ENCODE peak calls at places on chromosomes 1 and 21, in six cellular contexts. One of them, this sample, is unnamed. For H3K27me3, the result is how much of the 10 kb centered on the place peaks cover.

GRCh38 chr1:46667782-46668760 is at the start of gene ATPAF1:
- DNase-seq in upper lobe of right lung: peak
- DNase-seq in thoracic aorta: peak
- DNase-seq in lower lobe of right lung: peak
- DNase-seq in CD4-positive, CD25-positive, alpha-beta regulatory T cell: peak
- DNase-seq in pancreas: peak
- DNase-seq in this sample: peak

GRCh38 chr1:43853161-43853921 is 80.3 kb upstream of the ARTN start:
- DNase-seq in CD4-positive, CD25-positive, alpha-beta regulatory T cell: no peak
- DNase-seq in thoracic aorta: no peak
- DNase-seq in upper lobe of right lung: peak
- DNase-seq in lower lobe of right lung: peak
- DNase-seq in pancreas: peak
- DNase-seq in this sample: peak

GRCh38 chr1:206856674-206857464 is 8.6 kb upstream of the IL20 start:
- DNase-seq in pancreas: no peak
- DNase-seq in CD4-positive, CD25-positive, alpha-beta regulatory T cell: peak
- DNase-seq in lower lobe of right lung: no peak
- DNase-seq in thoracic aorta: no peak
- DNase-seq in upper lobe of right lung: no peak
- DNase-seq in this sample: no peak

GRCh38 chr1:115277276-115277675 is 60.8 kb downstream of the NGF start:
- DNase-seq in lower lobe of right lung: no peak
- DNase-seq in upper lobe of right lung: no peak
- DNase-seq in pancreas: no peak
- DNase-seq in CD4-positive, CD25-positive, alpha-beta regulatory T cell: no peak
- DNase-seq in thoracic aorta: no peak
- DNase-seq in this sample: no peak

GRCh38 chr1:213982814-213983588 is 4.8 kb upstream of the PROX1 start:
- DNase-seq in thoracic aorta: no peak
- DNase-seq in lower lobe of right lung: no peak
- DNase-seq in upper lobe of right lung: no peak
- DNase-seq in pancreas: peak
- DNase-seq in CD4-positive, CD25-positive, alpha-beta regulatory T cell: no peak
- DNase-seq in this sample: peak

GRCh38 chr1:191350938-191351337 is 807.3 kb upstream of the RGS18 start:
- DNase-seq in pancreas: no peak
- DNase-seq in CD4-positive, CD25-positive, alpha-beta regulatory T cell: no peak
- DNase-seq in thoracic aorta: no peak
- DNase-seq in upper lobe of right lung: no peak
- DNase-seq in lower lobe of right lung: no peak
- DNase-seq in this sample: no peak

GRCh38 chr1:33342041-33342723 is 21.3 kb upstream of the A3GALT2 start:
- DNase-seq in thoracic aorta: no peak
- DNase-seq in pancreas: peak
- DNase-seq in CD4-positive, CD25-positive, alpha-beta regulatory T cell: no peak
- DNase-seq in lower lobe of right lung: no peak
- DNase-seq in upper lobe of right lung: no peak
- DNase-seq in this sample: no peak

GRCh38 chr21:30340714-30341573 is 3.5 kb upstream of the KRTAP27-1 start:
- DNase-seq in thoracic aorta: no peak
- DNase-seq in upper lobe of right lung: no peak
- DNase-seq in lower lobe of right lung: peak
- DNase-seq in CD4-positive, CD25-positive, alpha-beta regulatory T cell: peak
- DNase-seq in pancreas: peak
- DNase-seq in this sample: no peak

GRCh38 chr1:31548518-31548898 is 27.8 kb upstream of the TINAGL1 start:
- DNase-seq in CD4-positive, CD25-positive, alpha-beta regulatory T cell: no peak
- DNase-seq in lower lobe of right lung: peak
- DNase-seq in upper lobe of right lung: no peak
- DNase-seq in pancreas: peak
- DNase-seq in thoracic aorta: no peak
- DNase-seq in this sample: no peak

GRCh38 chr1:4062992-4063391 is 162.9 kb upstream of the C1orf174 start:
- DNase-seq in CD4-positive, CD25-positive, alpha-beta regulatory T cell: no peak
- DNase-seq in upper lobe of right lung: no peak
- DNase-seq in thoracic aorta: no peak
- DNase-seq in pancreas: no peak
- DNase-seq in lower lobe of right lung: no peak
- DNase-seq in this sample: no peak

GRCh38 chr1:24586970-24587820 is 31.3 kb downstream of the NCMAP start:
- DNase-seq in lower lobe of right lung: no peak
- DNase-seq in thoracic aorta: no peak
- DNase-seq in upper lobe of right lung: no peak
- DNase-seq in CD4-positive, CD25-positive, alpha-beta regulatory T cell: peak
- DNase-seq in pancreas: peak
- DNase-seq in this sample: no peak

GRCh38 chr1:100512803-100513352 is 25.1 kb upstream of the GPR88 start:
- DNase-seq in lower lobe of right lung: no peak
- DNase-seq in pancreas: no peak
- DNase-seq in upper lobe of right lung: no peak
- DNase-seq in thoracic aorta: no peak
- DNase-seq in CD4-positive, CD25-positive, alpha-beta regulatory T cell: no peak
- DNase-seq in this sample: no peak

GRCh38 chr1:187551061-187551460 is 722.3 kb downstream of the PLA2G4A start:
- DNase-seq in lower lobe of right lung: no peak
- DNase-seq in pancreas: no peak
- DNase-seq in CD4-positive, CD25-positive, alpha-beta regulatory T cell: no peak
- DNase-seq in thoracic aorta: no peak
- DNase-seq in upper lobe of right lung: no peak
- DNase-seq in this sample: peak

GRCh38 chr1:170685166-170685565 is 21.2 kb downstream of the PRRX1 start:
- DNase-seq in pancreas: no peak
- DNase-seq in thoracic aorta: no peak
- DNase-seq in CD4-positive, CD25-positive, alpha-beta regulatory T cell: no peak
- DNase-seq in upper lobe of right lung: no peak
- DNase-seq in lower lobe of right lung: no peak
- DNase-seq in this sample: no peak

GRCh38 chr1:238469146-238469601 is 578.5 kb upstream of the ZP4 start:
- DNase-seq in upper lobe of right lung: no peak
- DNase-seq in pancreas: no peak
- DNase-seq in CD4-positive, CD25-positive, alpha-beta regulatory T cell: no peak
- DNase-seq in thoracic aorta: no peak
- DNase-seq in lower lobe of right lung: no peak
- DNase-seq in this sample: no peak

GRCh38 chr1:58727363-58727762 is 27.5 kb upstream of the MYSM1 start:
- DNase-seq in CD4-positive, CD25-positive, alpha-beta regulatory T cell: peak
- DNase-seq in upper lobe of right lung: no peak
- DNase-seq in lower lobe of right lung: no peak
- DNase-seq in thoracic aorta: no peak
- DNase-seq in pancreas: no peak
- DNase-seq in this sample: no peak

GRCh38 chr1:107547363-107548155 is 406.7 kb downstream of the NTNG1 start:
- DNase-seq in pancreas: no peak
- DNase-seq in thoracic aorta: no peak
- DNase-seq in lower lobe of right lung: no peak
- DNase-seq in CD4-positive, CD25-positive, alpha-beta regulatory T cell: no peak
- DNase-seq in upper lobe of right lung: no peak
- DNase-seq in this sample: no peak

GRCh38 chr1:241640867-241641542 is 836 bp upstream of the CHML start:
- DNase-seq in thoracic aorta: no peak
- DNase-seq in upper lobe of right lung: no peak
- DNase-seq in pancreas: no peak
- DNase-seq in CD4-positive, CD25-positive, alpha-beta regulatory T cell: no peak
- DNase-seq in lower lobe of right lung: no peak
- DNase-seq in this sample: peak

GRCh38 chr1:157995575-157996169 is 2.2 kb downstream of the KIRREL1 start:
- DNase-seq in pancreas: no peak
- DNase-seq in upper lobe of right lung: no peak
- DNase-seq in CD4-positive, CD25-positive, alpha-beta regulatory T cell: no peak
- DNase-seq in thoracic aorta: no peak
- DNase-seq in lower lobe of right lung: no peak
- DNase-seq in this sample: no peak

GRCh38 chr1:14220811-14221210 is 377.7 kb upstream of the KAZN start:
- DNase-seq in pancreas: no peak
- DNase-seq in CD4-positive, CD25-positive, alpha-beta regulatory T cell: no peak
- DNase-seq in lower lobe of right lung: no peak
- DNase-seq in upper lobe of right lung: no peak
- DNase-seq in thoracic aorta: no peak
- DNase-seq in this sample: no peak

GRCh38 chr1:202189919-202190715 is 3.5 kb upstream of the LGR6 start:
- DNase-seq in CD4-positive, CD25-positive, alpha-beta regulatory T cell: no peak
- DNase-seq in thoracic aorta: no peak
- DNase-seq in pancreas: no peak
- DNase-seq in upper lobe of right lung: no peak
- DNase-seq in lower lobe of right lung: no peak
- DNase-seq in this sample: no peak
- H3K27me3 ChIP-seq in CD4-positive, CD25-positive, alpha-beta regulatory T cell: under half
- H3K27me3 ChIP-seq in thoracic aorta: under half
- H3K27me3 ChIP-seq in pancreas: under half
- H3K27me3 ChIP-seq in upper lobe of right lung: under half
- H3K27me3 ChIP-seq in lower lobe of right lung: under half
- H3K27me3 ChIP-seq in this sample: under half

GRCh38 chr1:145893306-145894055 is 7.8 kb upstream of the ANKRD35 start:
- DNase-seq in pancreas: no peak
- DNase-seq in CD4-positive, CD25-positive, alpha-beta regulatory T cell: no peak
- DNase-seq in lower lobe of right lung: no peak
- DNase-seq in upper lobe of right lung: peak
- DNase-seq in thoracic aorta: no peak
- DNase-seq in this sample: no peak

GRCh38 chr1:145892486-145893087 is 6.9 kb upstream of the ANKRD35 start:
- DNase-seq in upper lobe of right lung: peak
- DNase-seq in CD4-positive, CD25-positive, alpha-beta regulatory T cell: no peak
- DNase-seq in pancreas: peak
- DNase-seq in thoracic aorta: no peak
- DNase-seq in lower lobe of right lung: no peak
- DNase-seq in this sample: no peak

GRCh38 chr1:145889722-145890121 is 4.1 kb upstream of the ANKRD35 start:
- DNase-seq in upper lobe of right lung: no peak
- DNase-seq in pancreas: no peak
- DNase-seq in lower lobe of right lung: no peak
- DNase-seq in CD4-positive, CD25-positive, alpha-beta regulatory T cell: no peak
- DNase-seq in thoracic aorta: no peak
- DNase-seq in this sample: no peak

GRCh38 chr1:145891143-145891542 is 5.5 kb upstream of the ANKRD35 start:
- DNase-seq in thoracic aorta: no peak
- DNase-seq in lower lobe of right lung: no peak
- DNase-seq in pancreas: no peak
- DNase-seq in CD4-positive, CD25-positive, alpha-beta regulatory T cell: no peak
- DNase-seq in upper lobe of right lung: no peak
- DNase-seq in this sample: no peak

DNA sequence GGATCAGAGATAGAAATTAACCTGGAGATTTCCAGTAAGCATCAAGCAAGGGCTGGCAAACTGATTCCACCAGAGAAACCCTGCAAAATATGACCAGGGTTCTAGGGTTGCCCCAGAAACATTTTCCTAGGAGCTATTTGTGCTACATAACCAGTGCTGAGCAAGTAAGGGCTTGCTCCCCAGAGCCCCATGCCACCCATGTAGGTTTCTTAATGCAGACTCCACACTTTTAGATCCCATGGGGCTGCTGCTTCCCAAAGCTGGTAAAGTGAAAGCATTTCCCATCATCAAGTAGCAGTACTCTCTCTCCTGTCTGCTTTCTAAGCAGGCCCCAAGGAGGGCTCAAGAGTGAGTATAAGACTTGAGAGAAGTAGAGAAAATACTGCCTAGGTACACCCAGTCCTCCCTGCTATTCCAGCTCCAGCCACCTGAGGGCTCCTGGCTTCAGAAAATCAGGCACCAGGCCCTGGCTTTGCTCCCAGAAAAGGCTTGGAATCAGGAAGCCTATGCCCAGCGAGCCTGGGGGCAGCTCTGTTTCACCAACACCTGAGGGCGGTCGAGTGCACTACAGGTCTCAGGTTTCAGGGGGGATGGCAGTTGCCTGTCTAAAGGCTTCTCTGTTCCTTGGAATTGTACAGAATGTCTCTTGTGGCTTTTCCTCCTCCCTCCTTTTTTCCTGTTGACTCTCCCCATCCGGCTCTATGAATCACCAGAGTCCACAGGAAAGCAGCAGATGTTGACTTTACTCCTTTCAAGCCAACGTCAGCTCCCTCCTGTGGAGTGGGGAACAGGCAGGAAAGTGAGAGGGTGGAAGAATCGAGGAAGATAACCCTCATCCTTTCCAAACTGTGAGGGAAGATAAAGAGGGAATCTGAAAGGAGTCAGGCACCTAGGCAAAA is 6.2 kb upstream of the ANKRD35 start:
- DNase-seq in pancreas: peak
- DNase-seq in thoracic aorta: peak
- DNase-seq in upper lobe of right lung: peak
- DNase-seq in CD4-positive, CD25-positive, alpha-beta regulatory T cell: peak
- DNase-seq in lower lobe of right lung: peak
- DNase-seq in this sample: peak
- H3K4me3 ChIP-seq in pancreas: no peak
- H3K4me3 ChIP-seq in thoracic aorta: peak
- H3K4me3 ChIP-seq in upper lobe of right lung: peak
- H3K4me3 ChIP-seq in CD4-positive, CD25-positive, alpha-beta regulatory T cell: no peak
- H3K4me3 ChIP-seq in lower lobe of right lung: peak
- H3K4me3 ChIP-seq in this sample: no peak

GRCh38 chr21:45357436-45358260 is 47.3 kb upstream of the COL18A1 start:
- DNase-seq in CD4-positive, CD25-positive, alpha-beta regulatory T cell: no peak
- DNase-seq in thoracic aorta: no peak
- DNase-seq in pancreas: no peak
- DNase-seq in upper lobe of right lung: no peak
- DNase-seq in lower lobe of right lung: peak
- DNase-seq in this sample: no peak
- H3K27ac ChIP-seq in CD4-positive, CD25-positive, alpha-beta regulatory T cell: no peak
- H3K27ac ChIP-seq in thoracic aorta: no peak
- H3K27ac ChIP-seq in pancreas: peak
- H3K27ac ChIP-seq in upper lobe of right lung: peak
- H3K27ac ChIP-seq in lower lobe of right lung: peak
- H3K27ac ChIP-seq in this sample: no peak

GRCh38 chr1:201069636-201070035 is 42.6 kb downstream of the CACNA1S start:
- DNase-seq in pancreas: no peak
- DNase-seq in thoracic aorta: no peak
- DNase-seq in upper lobe of right lung: no peak
- DNase-seq in lower lobe of right lung: no peak
- DNase-seq in CD4-positive, CD25-positive, alpha-beta regulatory T cell: no peak
- DNase-seq in this sample: no peak

GRCh38 chr1:201074018-201074417 is 38.2 kb downstream of the CACNA1S start:
- DNase-seq in CD4-positive, CD25-positive, alpha-beta regulatory T cell: no peak
- DNase-seq in upper lobe of right lung: no peak
- DNase-seq in thoracic aorta: no peak
- DNase-seq in lower lobe of right lung: no peak
- DNase-seq in pancreas: no peak
- DNase-seq in this sample: no peak

GRCh38 chr1:201068976-201069375 is 43.2 kb downstream of the CACNA1S start:
- DNase-seq in pancreas: no peak
- DNase-seq in lower lobe of right lung: no peak
- DNase-seq in CD4-positive, CD25-positive, alpha-beta regulatory T cell: no peak
- DNase-seq in upper lobe of right lung: no peak
- DNase-seq in thoracic aorta: no peak
- DNase-seq in this sample: no peak

GRCh38 chr1:201072922-201073321 is 39.3 kb downstream of the CACNA1S start:
- DNase-seq in pancreas: no peak
- DNase-seq in thoracic aorta: no peak
- DNase-seq in upper lobe of right lung: no peak
- DNase-seq in CD4-positive, CD25-positive, alpha-beta regulatory T cell: no peak
- DNase-seq in lower lobe of right lung: no peak
- DNase-seq in this sample: no peak

DNA sequence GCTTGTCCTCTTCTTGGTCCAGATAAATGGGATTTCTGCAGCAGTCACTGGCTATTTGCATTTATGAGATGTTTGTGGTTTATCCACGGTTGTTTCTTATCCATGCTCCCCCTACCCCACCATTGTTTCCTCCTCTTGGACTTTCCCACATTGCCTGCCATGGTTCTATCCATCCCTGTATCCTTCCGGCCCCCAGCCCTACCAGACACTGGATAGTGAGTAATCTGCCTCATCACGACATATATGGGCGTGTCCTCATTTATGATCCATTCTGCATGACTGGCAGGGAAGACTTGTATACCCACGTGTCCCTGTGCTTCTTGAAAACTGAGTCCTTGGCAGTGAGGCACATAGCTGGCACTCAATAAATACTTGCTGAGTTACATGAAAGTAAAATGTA is 40.1 kb downstream of the CACNA1S start:
- DNase-seq in lower lobe of right lung: no peak
- DNase-seq in thoracic aorta: no peak
- DNase-seq in upper lobe of right lung: no peak
- DNase-seq in pancreas: no peak
- DNase-seq in CD4-positive, CD25-positive, alpha-beta regulatory T cell: no peak
- DNase-seq in this sample: no peak
- H3K27me3 ChIP-seq in lower lobe of right lung: under half
- H3K27me3 ChIP-seq in thoracic aorta: under half
- H3K27me3 ChIP-seq in upper lobe of right lung: under half
- H3K27me3 ChIP-seq in pancreas: under half
- H3K27me3 ChIP-seq in CD4-positive, CD25-positive, alpha-beta regulatory T cell: under half
- H3K27me3 ChIP-seq in this sample: under half

This sample was measured in spleen.